ENCODE peak calls at places on chromosomes 2 and 18, in ten cellular contexts. H is MCF 10A, F is WERI-Rb-1, B is GM12865, C is AG10803, V is transverse colon, R is thoracic aorta, T is tibial artery, J is upper lobe of right lung, A is Calu3. D is an unnamed sample.

GRCh38 chr2:142944721-142945120 is 67.3 kb downstream of the KYNU start:
- DNase-seq in H (no peak), F (no peak), B (no peak), C (peak; percentile 1), V (no peak), R (no peak), T (no peak), J (no peak), A (no peak), D (no peak)

GRCh38 chr18:49730951-49731391 is 82.4 kb downstream of the ACAA2 start:
- DNase-seq in H (no peak), F (no peak), B (no peak), C (no peak), V (no peak), R (no peak), T (no peak), J (peak; percentile 51), A (no peak), D (no peak)

GRCh38 chr18:76532875-76533274 is 37.8 kb upstream of the ZNF516 start:
- DNase-seq in H (no peak), F (no peak), B (no peak), C (no peak), V (no peak), R (no peak), T (no peak), J (peak; percentile 18), A (no peak), D (no peak)

GRCh38 chr2:8457092-8457481 is 224.8 kb upstream of the ID2 start:
- DNase-seq in H (no peak), F (no peak), B (no peak), C (no peak), V (peak; percentile 83), R (no peak), T (no peak), J (peak; percentile 72), A (peak; percentile 41), D (no peak)

GRCh38 chr2:70888925-70889715 is 46.6 kb upstream of the ATP6V1B1 start:
- DNase-seq in H (no peak), F (peak; percentile 96), B (no peak), C (no peak), V (no peak), R (no peak), T (no peak), J (no peak), A (no peak), D (no peak)

GRCh38 chr2:241053576-241054251 is 48.4 kb downstream of the MTERF4 start:
- DNase-seq in H (no peak), F (no peak), B (no peak), C (no peak), V (no peak), R (no peak), T (no peak), J (no peak), A (no peak), D (no peak)

GRCh38 chr2:44245068-44245861 is 30.0 kb upstream of the SLC3A1 start:
- DNase-seq in H (peak; percentile 45), F (no peak), B (no peak), C (no peak), V (no peak), R (no peak), T (no peak), J (no peak), A (peak; percentile 38), D (no peak)

GRCh38 chr18:79876497-79876896 is 75.0 kb downstream of the SLC66A2 start:
- DNase-seq in H (peak; percentile 34), F (peak; percentile 8), B (no peak), C (no peak), V (no peak), R (no peak), T (no peak), J (peak; percentile 48), A (peak; percentile 9), D (no peak)

GRCh38 chr18:62841405-62841804 is 126.1 kb downstream of the PHLPP1 start:
- DNase-seq in H (no peak), F (no peak), B (no peak), C (no peak), V (no peak), R (no peak), T (no peak), J (no peak), A (no peak), D (no peak)

GRCh38 chr2:108960006-108960405 is 29.0 kb downstream of the EDAR start:
- DNase-seq in H (peak; percentile 16), F (no peak), B (no peak), C (no peak), V (no peak), R (no peak), T (peak; percentile 25), J (no peak), A (no peak), D (no peak)

GRCh38 chr18:58314284-58314683 is 270.3 kb downstream of the NEDD4L start:
- DNase-seq in H (peak; percentile 95), F (no peak), B (no peak), C (peak; percentile 97), V (peak; percentile 37), R (peak; percentile 43), T (peak; percentile 70), J (no peak), A (peak; percentile 49), D (peak; percentile 86)

GRCh38 chr2:138187221-138187620 is 222.9 kb downstream of the HNMT start:
- DNase-seq in H (no peak), F (no peak), B (no peak), C (no peak), V (no peak), R (no peak), T (no peak), J (no peak), A (no peak), D (no peak)

GRCh38 chr2:151878655-151879563 is 50.7 kb upstream of the ARL5A start:
- DNase-seq in H (peak; percentile 19), F (no peak), B (no peak), C (no peak), V (no peak), R (no peak), T (no peak), J (no peak), A (no peak), D (no peak)

GRCh38 chr2:25161055-25161781 is 7.2 kb downstream of the POMC start:
- DNase-seq in H (no peak), F (no peak), B (no peak), C (peak; percentile 17), V (peak; percentile 57), R (no peak), T (peak; percentile 76), J (peak; percentile 89), A (no peak), D (peak; percentile 74)

GRCh38 chr18:37085362-37085761 is 256.4 kb downstream of the KIAA1328 start:
- DNase-seq in H (no peak), F (no peak), B (no peak), C (no peak), V (no peak), R (no peak), T (no peak), J (no peak), A (no peak), D (no peak)
- TF ChIP-seq CTCF in H (no peak), F (no peak), B (no peak), C (no peak), V (no peak), R (no peak), T (no peak), J (no peak), A (no peak), D (no peak)

DNA sequence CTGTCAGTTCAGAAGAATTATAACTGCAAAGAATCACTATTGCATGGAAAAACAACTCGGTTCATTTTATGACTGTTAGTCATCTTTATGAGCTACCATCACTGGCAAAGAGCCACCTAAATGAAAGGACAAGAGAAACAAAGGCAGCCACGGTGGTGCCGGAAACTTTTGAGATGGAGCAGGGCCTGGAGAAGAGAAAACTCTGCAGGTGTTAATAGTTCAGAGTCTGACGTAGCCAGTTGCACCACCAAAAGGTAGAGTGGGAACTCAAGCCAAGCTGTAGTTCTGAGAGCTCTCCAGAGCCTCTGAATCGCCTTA is 110.9 kb downstream of the FTCDNL1 start:
- DNase-seq in H (no peak), F (no peak), B (no peak), C (no peak), V (no peak), R (no peak), T (no peak), J (no peak), A (no peak), D (no peak)
- TF ChIP-seq CTCF in H (no peak), F (no peak), B (no peak), C (no peak), V (no peak), R (no peak), T (no peak), J (no peak), A (no peak), D (peak; percentile 65)

GRCh38 chr2:176093145-176093888 is 796 bp downstream of the HOXD13 start:
- DNase-seq in H (no peak), F (peak; percentile 34), B (no peak), C (no peak), V (no peak), R (no peak), T (peak; percentile 64), J (no peak), A (no peak), D (no peak)
- TF ChIP-seq CTCF in H (no peak), F (peak; percentile 46), B (no peak), C (no peak), V (no peak), R (no peak), T (no peak), J (no peak), A (no peak), D (no peak)

DNA sequence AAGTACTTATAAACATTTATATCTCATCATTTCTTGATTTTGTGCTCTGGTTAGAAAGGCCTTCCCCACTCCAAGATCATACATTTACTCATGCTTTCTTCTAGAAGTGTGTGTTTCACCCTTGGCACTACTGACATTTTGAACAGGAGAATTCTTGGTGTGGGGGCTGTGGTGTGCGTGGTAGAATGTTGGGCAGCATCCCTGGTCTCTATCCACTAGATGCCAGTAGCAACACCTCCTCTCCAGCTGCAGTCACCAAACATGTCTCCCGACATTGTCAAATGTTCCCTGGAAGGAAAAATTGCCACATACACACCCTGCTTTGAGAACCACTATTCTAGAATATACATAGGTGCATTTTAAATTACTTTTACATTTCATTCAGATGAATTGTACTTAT is 8.7 kb upstream of the TGIF1 start:
- DNase-seq in H (peak; percentile 47), F (peak; percentile 31), B (no peak), C (peak; percentile 41), V (peak; percentile 18), R (no peak), T (no peak), J (no peak), A (peak; percentile 53), D (no peak)
- TF ChIP-seq CTCF in H (no peak), F (peak; percentile 45), B (no peak), C (peak; percentile 44), V (peak; percentile 51), R (no peak), T (peak; percentile 31), J (peak; percentile 34), A (peak; percentile 22), D (peak; percentile 31)

DNA sequence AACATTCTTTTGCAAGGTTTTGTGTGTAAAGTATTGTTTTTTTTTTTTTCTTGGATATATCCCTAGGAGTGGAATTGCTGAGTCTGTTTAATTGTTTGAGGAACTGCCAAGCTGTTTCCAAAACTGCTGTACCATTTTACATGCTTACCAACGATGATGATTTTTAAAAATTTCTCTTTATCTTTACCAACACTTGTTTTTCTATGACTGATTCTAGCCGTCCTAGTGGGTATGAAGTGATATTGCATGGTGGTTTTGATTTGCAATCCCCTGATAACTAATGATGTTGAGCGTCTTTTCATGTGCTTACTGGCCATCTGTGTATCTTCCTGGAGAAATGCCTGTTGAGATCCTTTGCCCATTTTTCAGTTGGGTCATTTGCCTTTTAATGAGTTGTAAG is 8.8 kb upstream of the AOX1 start:
- DNase-seq in H (no peak), F (no peak), B (no peak), C (no peak), V (no peak), R (no peak), T (no peak), J (no peak), A (no peak), D (no peak)
- TF ChIP-seq CTCF in H (no peak), F (no peak), B (no peak), C (peak; percentile 20), V (no peak), R (no peak), T (no peak), J (no peak), A (no peak), D (no peak)

D was measured in CD14-positive monocyte.